ENCODE peak calls at places on chromosome 18, in ten cellular contexts. X is GM12878, N is GM12891, C is GM12892, D is HCT116, Z is K562, G is spleen, L is stomach, M is vagina, F is sigmoid colon. J is an unnamed sample.

GRCh38 chr18:79485788-79486355 is 90.1 kb downstream of the NFATC1 start:
- DNase-seq in Z (no peak), F (peak; percentile 67), L (no peak), N (no peak), C (no peak), M (no peak), X (no peak), D (no peak), G (peak; percentile 1), J (peak; percentile 72)

GRCh38 chr18:34834897-34835296 is 124.8 kb downstream of the DTNA start:
- DNase-seq in L (no peak), M (no peak), G (no peak), D (no peak), F (no peak), C (no peak), X (no peak), N (no peak), Z (no peak), J (no peak)

GRCh38 chr18:3251249-3251962 is 3.8 kb downstream of the MYL12A start:
- DNase-seq in X (no peak), L (no peak), C (no peak), G (no peak), M (no peak), F (no peak), N (no peak), Z (no peak), D (no peak), J (no peak)

GRCh38 chr18:47120428-47120827 is 29.9 kb downstream of the HDHD2 start:
- DNase-seq in N (no peak), D (no peak), C (no peak), M (no peak), Z (no peak), L (no peak), F (no peak), X (peak; percentile 47), G (no peak), J (no peak)

GRCh38 chr18:22856870-22857269 is 76.3 kb upstream of the RBBP8 start:
- DNase-seq in G (no peak), N (no peak), F (no peak), X (no peak), C (no peak), L (no peak), D (no peak), M (no peak), Z (no peak), J (no peak)

GRCh38 chr18:34773961-34774754 is 64.1 kb downstream of the DTNA start:
- DNase-seq in F (peak; percentile 70), Z (no peak), N (no peak), M (no peak), G (no peak), D (no peak), L (peak; percentile 59), X (no peak), C (no peak), J (peak; percentile 57)

GRCh38 chr18:49812321-49813070 is 837 bp downstream of the ACAA2 start:
- DNase-seq in X (no peak), D (no peak), Z (no peak), F (no peak), G (no peak), L (no peak), N (no peak), C (no peak), M (no peak), J (no peak)

GRCh38 chr18:51028201-51028805 is 1.7 kb upstream of the SMAD4 start:
- DNase-seq in F (no peak), X (no peak), Z (no peak), D (peak; percentile 16), L (no peak), N (no peak), M (no peak), C (no peak), G (no peak), J (no peak)

GRCh38 chr18:12441475-12442035 is 33.8 kb downstream of the PRELID3A start:
- DNase-seq in L (no peak), X (no peak), D (no peak), Z (no peak), C (no peak), F (no peak), N (no peak), G (no peak), M (no peak), J (no peak)

GRCh38 chr18:45208164-45208563 is 407.1 kb upstream of the SLC14A2 start:
- DNase-seq in D (no peak), F (no peak), N (no peak), G (no peak), Z (no peak), C (no peak), L (no peak), X (no peak), M (no peak), J (no peak)

GRCh38 chr18:45207328-45207727 is 407.9 kb upstream of the SLC14A2 start:
- DNase-seq in G (no peak), L (no peak), X (no peak), M (no peak), Z (no peak), D (no peak), F (no peak), C (no peak), N (no peak), J (no peak)

GRCh38 chr18:45213040-45213333 is 402.3 kb upstream of the SLC14A2 start:
- DNase-seq in F (no peak), C (no peak), L (no peak), X (no peak), N (no peak), G (no peak), Z (no peak), D (no peak), M (no peak), J (no peak)

DNA sequence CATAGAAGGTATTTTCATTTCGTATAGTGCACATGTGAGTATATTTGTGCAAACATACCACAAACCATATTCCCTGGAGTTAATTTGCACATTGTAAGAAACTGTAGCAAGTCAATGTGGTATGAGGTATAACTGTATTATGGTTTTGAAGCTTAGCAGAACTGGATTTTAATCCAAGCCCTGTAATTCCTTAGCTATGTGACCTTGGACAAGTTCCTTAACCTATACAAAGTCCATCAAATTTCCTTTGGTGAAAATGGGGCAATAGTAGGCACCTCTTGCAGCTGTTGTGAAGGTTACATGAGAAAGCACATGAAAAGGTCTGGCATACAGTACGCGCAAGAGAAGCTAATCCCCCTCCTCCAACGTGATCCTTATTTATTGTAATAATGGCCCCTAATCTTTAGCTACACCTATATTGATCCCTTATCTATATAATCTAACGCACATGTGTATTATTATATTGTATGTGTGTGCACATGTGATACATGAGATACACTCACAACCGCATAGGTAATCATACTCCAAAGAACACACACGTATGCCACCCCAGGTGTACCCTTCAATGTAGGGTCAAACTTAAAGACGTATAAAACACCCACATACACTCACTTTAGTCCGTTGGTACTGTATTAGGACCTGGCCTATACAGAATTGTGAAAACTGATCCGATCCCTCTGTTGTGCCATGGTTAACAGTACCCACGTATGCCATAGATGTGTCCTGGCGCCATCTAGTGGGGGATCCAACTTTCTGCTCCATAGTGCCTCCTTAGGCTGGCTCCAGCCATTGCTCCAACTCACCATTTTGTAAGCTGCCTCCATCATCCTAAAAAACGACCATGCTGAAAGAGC is 402.9 kb upstream of the SLC14A2 start:
- DNase-seq in L (peak; percentile 90), N (peak; percentile 25), G (peak; percentile 88), Z (peak; percentile 43), F (peak; percentile 90), M (no peak), D (peak; percentile 22), X (peak; percentile 58), C (peak; percentile 26), J (peak; percentile 87)
- TF ChIP-seq POLR2A in L (no peak), N (no peak), G (no peak), Z (no peak), F (no peak), M (no peak), D (no peak), X (no peak), C (no peak), J (no peak)

GRCh38 chr18:57311472-57311871 is 40.9 kb upstream of the ST8SIA3 start:
- DNase-seq in Z (no peak), F (no peak), M (no peak), X (no peak), G (no peak), C (no peak), L (no peak), N (no peak), D (no peak), J (no peak)
- TF ChIP-seq POLR2AphosphoS5 in Z (no peak), F (no peak), M (no peak), X (no peak), G (no peak), C (no peak), L (no peak), N (no peak), D (no peak), J (no peak)

GRCh38 chr18:26549486-26550435 is 1.4 kb upstream of the KCTD1 start:
- DNase-seq in D (peak; percentile 53), L (peak; percentile 66), F (peak; percentile 80), N (peak; percentile 40), X (no peak), C (peak; percentile 33), Z (no peak), M (no peak), G (peak; percentile 73), J (peak; percentile 73)
- TF ChIP-seq POLR2A in D (peak; percentile 48), L (no peak), F (no peak), N (no peak), X (no peak), C (no peak), Z (no peak), M (no peak), G (no peak), J (no peak)

DNA sequence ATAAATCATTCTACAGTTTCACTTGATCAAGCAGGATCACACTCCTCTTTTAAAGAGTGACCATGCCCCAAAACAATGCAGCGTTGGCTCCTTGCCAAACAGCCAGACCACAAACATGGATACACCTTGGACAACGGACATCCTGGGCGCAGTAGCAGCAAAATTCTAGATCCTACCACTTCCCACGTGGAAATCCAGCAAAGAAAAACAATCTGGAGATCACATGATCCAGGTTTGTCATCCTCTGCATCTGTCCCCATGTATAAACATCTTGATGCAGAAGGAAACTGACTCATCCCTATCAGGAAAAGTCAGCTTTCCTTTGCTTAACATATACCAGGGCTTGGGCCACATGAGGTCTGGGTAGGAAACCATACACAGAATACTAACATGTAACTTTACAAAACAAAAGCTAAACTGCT is 53.1 kb downstream of the ZNF521 start:
- DNase-seq in L (no peak), X (no peak), G (no peak), D (no peak), F (no peak), N (no peak), M (no peak), Z (peak; percentile 42), C (no peak), J (no peak)
- TF ChIP-seq POLR2AphosphoS5 in L (peak; percentile 65), X (no peak), G (no peak), D (no peak), F (no peak), N (no peak), M (peak; percentile 65), Z (peak; percentile 31), C (no peak), J (no peak)

J was measured in suprapubic skin.